ENCODE peak calls at places on chromosome 10, in four cellular contexts. V is HCT116, K is HepG2, J is Panc1. O is an unnamed sample.

GRCh38 chr10:6204341-6205191 is 1.8 kb downstream of the PFKFB3 start:
- DNase-seq in J (no peak), V (no peak), K (no peak), O (no peak)

GRCh38 chr10:102230861-102231356 is 4.8 kb downstream of the ELOVL3 start:
- DNase-seq in K (no peak), J (no peak), V (peak), O (peak)

GRCh38 chr10:42988517-42989395 is 88.1 kb upstream of the RET start:
- DNase-seq in J (no peak), V (no peak), K (no peak), O (peak)

GRCh38 chr10:48751730-48752129 is 67.1 kb downstream of the WDFY4 start:
- DNase-seq in V (no peak), J (no peak), K (no peak), O (no peak)

GRCh38 chr10:47369251-47369894 is 14.7 kb downstream of the ZNF488 start:
- DNase-seq in K (no peak), J (no peak), V (no peak), O (no peak)

GRCh38 chr10:23439452-23439919 is 611 bp downstream of the OTUD1 start:
- DNase-seq in K (no peak), V (no peak), J (no peak), O (peak)

GRCh38 chr10:65341323-65341922 is 1584.4 kb upstream of the LRRTM3 start:
- DNase-seq in J (no peak), K (no peak), V (no peak), O (no peak)

GRCh38 chr10:43234471-43235041 is 32.3 kb downstream of the RASGEF1A start:
- DNase-seq in J (no peak), V (no peak), K (no peak), O (no peak)

GRCh38 chr10:9331583-9332008 is 1277.1 kb downstream of the GATA3 start:
- DNase-seq in V (peak), K (peak), J (peak), O (peak)

GRCh38 chr10:73576178-73576889 is 14.8 kb downstream of the USP54 start:
- DNase-seq in V (no peak), J (no peak), K (peak), O (no peak)

GRCh38 chr10:78688945-78689935 is 379.5 kb upstream of the ZMIZ1 start:
- DNase-seq in K (no peak), V (no peak), J (no peak), O (no peak)

GRCh38 chr10:71582506-71582905 is 137.1 kb downstream of the C10orf105 start:
- DNase-seq in J (no peak), K (no peak), V (no peak), O (peak)

GRCh38 chr10:51103818-51104217 is 29.5 kb downstream of the PRKG1 start:
- DNase-seq in J (no peak), V (no peak), K (no peak), O (no peak)

GRCh38 chr10:71214641-71215160 is 2.3 kb downstream of the UNC5B start:
- DNase-seq in J (no peak), V (no peak), K (no peak), O (no peak)

GRCh38 chr10:70461397-70462348 is 16.9 kb upstream of the PALD1 start:
- DNase-seq in J (peak), K (peak), V (peak), O (peak)

GRCh38 chr10:79444243-79445119 is 943 bp downstream of the ZCCHC24 start:
- DNase-seq in K (no peak), J (no peak), V (no peak), O (peak)

GRCh38 chr10:17067549-17068264 is 61.9 kb downstream of the CUBN start:
- DNase-seq in J (no peak), K (no peak), V (no peak), O (no peak)

GRCh38 chr10:8047452-8048280 is 6.8 kb upstream of the GATA3 start:
- DNase-seq in V (no peak), J (no peak), K (no peak), O (no peak)

GRCh38 chr10:103678104-103678526 is 177.3 kb downstream of the SH3PXD2A start:
- DNase-seq in V (no peak), J (no peak), K (no peak), O (no peak)

GRCh38 chr10:93926613-93927012 is 32.8 kb downstream of the SLC35G1 start:
- DNase-seq in J (no peak), V (no peak), K (no peak), O (no peak)

GRCh38 chr10:17453377-17454091 is 861 bp downstream of the ST8SIA6 start:
- DNase-seq in J (no peak), K (no peak), V (no peak), O (peak)

GRCh38 chr10:96417432-96417831 is 58.6 kb upstream of the OPALIN start:
- DNase-seq in K (peak), V (no peak), J (no peak), O (no peak)

GRCh38 chr10:36722777-36723176 is 402.6 kb upstream of the ANKRD30A start:
- DNase-seq in K (no peak), V (no peak), J (no peak), O (no peak)

GRCh38 chr10:132844069-132844809 is 58.3 kb upstream of the NKX6-2 start:
- DNase-seq in V (no peak), J (no peak), K (no peak), O (no peak)

GRCh38 chr10:132846631-132847415 is 60.9 kb upstream of the NKX6-2 start:
- DNase-seq in J (no peak), K (no peak), V (no peak), O (no peak)

GRCh38 chr10:132845041-132845551 is 59.1 kb upstream of the NKX6-2 start:
- DNase-seq in K (no peak), V (no peak), J (no peak), O (no peak)

GRCh38 chr10:132847416-132847777 is 61.5 kb upstream of the NKX6-2 start:
- DNase-seq in V (no peak), J (no peak), K (no peak), O (no peak)

GRCh38 chr10:132845780-132846595 is 60.0 kb upstream of the NKX6-2 start:
- DNase-seq in J (no peak), K (no peak), V (no peak), O (no peak)
- TF ChIP-seq TCF7L2 in J (no peak), K (no peak), V (no peak), O (no peak)

DNA sequence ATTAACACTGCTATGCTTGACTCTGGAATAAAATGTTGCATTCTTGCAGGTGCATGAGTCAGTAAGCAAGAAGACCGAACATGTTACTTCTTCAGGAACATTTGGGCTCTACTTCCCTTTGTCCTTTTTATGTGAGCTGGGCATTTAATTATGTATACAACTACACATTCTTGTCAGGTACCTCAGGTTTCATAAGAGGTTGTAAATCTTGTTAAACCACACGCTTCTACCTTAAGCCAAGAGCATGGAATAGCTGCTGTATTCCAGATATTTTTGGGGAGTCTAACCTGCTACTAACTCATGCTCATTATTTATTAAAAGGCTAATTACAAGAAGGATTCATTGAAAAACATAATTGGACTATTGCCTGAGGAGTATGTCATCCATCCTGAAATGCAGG is 414.2 kb upstream of the KLF6 start:
- DNase-seq in K (no peak), V (no peak), J (no peak), O (no peak)
- TF ChIP-seq TCF7L2 in K (no peak), V (no peak), J (no peak), O (no peak)

GRCh38 chr10:128103229-128103714 is 23.0 kb downstream of the MKI67 start:
- DNase-seq in J (no peak), K (no peak), V (no peak), O (no peak)
- TF ChIP-seq TCF7L2 in J (no peak), K (no peak), V (no peak), O (no peak)

GRCh38 chr10:124065382-124066155 is 27.8 kb downstream of the CHST15 start:
- DNase-seq in K (no peak), J (no peak), V (no peak), O (no peak)
- TF ChIP-seq TCF7L2 in K (no peak), J (no peak), V (no peak), O (no peak)

DNA sequence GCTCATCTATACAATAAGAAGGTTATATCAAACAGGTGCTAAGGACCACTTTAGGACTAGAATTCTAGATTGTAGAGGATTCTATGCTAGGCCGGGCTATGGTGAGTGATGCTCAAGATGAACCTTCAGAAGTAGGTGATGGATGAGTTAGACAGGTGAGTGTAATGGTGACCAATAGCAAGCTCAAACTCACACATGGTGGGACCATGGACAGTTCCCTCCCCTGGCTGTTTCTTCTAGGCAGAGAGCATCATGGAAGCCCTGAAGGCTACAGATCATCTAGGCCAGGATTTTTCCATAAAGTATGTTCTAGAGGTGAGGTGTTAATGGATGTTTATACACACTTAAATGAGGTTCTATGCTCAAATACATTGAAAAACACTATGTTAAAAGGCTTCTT is 162.2 kb upstream of the WDR11 start:
- DNase-seq in K (no peak), J (no peak), V (no peak), O (no peak)
- TF ChIP-seq TCF7L2 in K (no peak), J (no peak), V (no peak), O (no peak)

GRCh38 chr10:117224036-117224430 is 16.9 kb upstream of the SLC18A2 start:
- DNase-seq in K (no peak), J (no peak), V (no peak), O (no peak)
- TF ChIP-seq TCF7L2 in K (no peak), J (no peak), V (no peak), O (no peak)

GRCh38 chr10:124221356-124222297 is 128.2 kb upstream of the CHST15 start:
- DNase-seq in V (no peak), K (no peak), J (no peak), O (no peak)

GRCh38 chr10:124224331-124225028 is 131.1 kb upstream of the CHST15 start:
- DNase-seq in V (no peak), K (no peak), J (no peak), O (no peak)

GRCh38 chr10:124223711-124224085 is 130.3 kb upstream of the CHST15 start:
- DNase-seq in J (no peak), V (no peak), K (no peak), O (no peak)

GRCh38 chr10:124222298-124223000 is 129.1 kb upstream of the CHST15 start:
- DNase-seq in V (no peak), K (no peak), J (no peak), O (no peak)

GRCh38 chr10:124223001-124223710 is 129.8 kb upstream of the CHST15 start:
- DNase-seq in J (no peak), K (no peak), V (no peak), O (no peak)
- TF ChIP-seq TCF7L2 in J (no peak), K (no peak), V (no peak), O (no peak)

GRCh38 chr10:76297787-76298281 is 866.4 kb downstream of the LRMDA start:
- DNase-seq in J (no peak), K (peak), V (no peak), O (no peak)
- TF ChIP-seq TCF7L2 in J (no peak), K (no peak), V (no peak), O (no peak)

GRCh38 chr10:92695679-92696605 is 6.2 kb downstream of the HHEX start:
- DNase-seq in J (no peak), V (no peak), K (no peak), O (peak)
- TF ChIP-seq TCF7L2 in J (no peak), V (no peak), K (no peak), O (no peak)

GRCh38 chr10:122276611-122277205 is 5.6 kb downstream of the BTBD16 start:
- DNase-seq in V (peak), J (no peak), K (peak), O (peak)
- TF ChIP-seq TCF7L2 in V (no peak), J (no peak), K (no peak), O (no peak)